ENCODE peak calls at places on chromosomes 16 and 17, in five cellular contexts. L, C, U, M and Y are unnamed samples.

GRCh38 chr17:63316100-63316499 is 130.0 kb downstream of the CYB561 start:
- DNase-seq in L (no peak), M (no peak), U (no peak), C (peak), Y (no peak)

GRCh38 chr17:39814497-39814896 is 49.6 kb downstream of the IKZF3 start:
- DNase-seq in L (no peak), C (no peak), U (no peak), M (no peak), Y (no peak)

GRCh38 chr16:81004646-81005353 is 1.9 kb downstream of the CMC2 start:
- DNase-seq in M (no peak), U (peak), L (no peak), C (peak), Y (no peak)

GRCh38 chr16:88453621-88454314 is 688 bp downstream of the ZFPM1 start:
- DNase-seq in L (no peak), U (no peak), C (no peak), M (no peak), Y (no peak)

GRCh38 chr17:57935833-57936807 is 19.1 kb downstream of the CUEDC1 start:
- DNase-seq in M (no peak), C (peak), U (peak), L (peak), Y (no peak)

GRCh38 chr17:44004761-44005526 is 522 bp downstream of the NAGS start:
- DNase-seq in L (peak), C (no peak), U (no peak), M (no peak), Y (peak)

GRCh38 chr17:77801545-77802332 is 156.8 kb upstream of the TNRC6C start:
- DNase-seq in U (no peak), C (no peak), M (no peak), L (no peak), Y (no peak)

GRCh38 chr16:29290631-29291247 is 115.8 kb downstream of the NPIPB11 start:
- DNase-seq in U (peak), C (peak), M (peak), L (peak), Y (peak)

GRCh38 chr17:68349157-68349556 is 57.9 kb downstream of the ARSG start:
- DNase-seq in C (no peak), L (no peak), U (no peak), M (no peak), Y (no peak)

GRCh38 chr16:27781195-27781524 is 231.2 kb downstream of the KATNIP start:
- DNase-seq in M (peak), C (no peak), U (no peak), L (no peak), Y (no peak)

GRCh38 chr17:17285951-17286350 is 4.9 kb upstream of the COPS3 start:
- DNase-seq in M (no peak), L (no peak), C (no peak), U (no peak), Y (no peak)

GRCh38 chr16:12804395-12804794 is 708 bp upstream of the CPPED1 start:
- DNase-seq in U (no peak), M (no peak), L (no peak), C (no peak), Y (no peak)

GRCh38 chr17:80414508-80414802 is 512 bp upstream of the ENDOV start:
- DNase-seq in L (no peak), C (no peak), U (no peak), M (no peak), Y (no peak)
- TF ChIP-seq CTCF in L (no peak), C (no peak), U (no peak), M (no peak), Y (no peak)

GRCh38 chr17:19363114-19363438 is 553 bp upstream of the B9D1 start:
- DNase-seq in M (no peak), U (no peak), L (no peak), C (no peak), Y (no peak)
- TF ChIP-seq CTCF in M (no peak), U (peak), L (no peak), C (no peak), Y (no peak)

GRCh38 chr16:17304814-17305169 is 166.0 kb downstream of the XYLT1 start:
- DNase-seq in U (no peak), M (no peak), L (peak), C (peak), Y (no peak)
- TF ChIP-seq CTCF in U (no peak), M (no peak), L (no peak), C (peak), Y (no peak)

GRCh38 chr17:11031787-11032186 is 193.9 kb upstream of the PIRT start:
- DNase-seq in M (no peak), L (no peak), U (no peak), C (no peak), Y (no peak)
- TF ChIP-seq CTCF in M (no peak), L (no peak), U (peak), C (no peak), Y (no peak)

GRCh38 chr17:33779399-33779697 is 475.7 kb upstream of the CCL2 start:
- DNase-seq in C (no peak), L (no peak), U (no peak), M (no peak), Y (no peak)
- TF ChIP-seq CTCF in C (no peak), L (no peak), U (peak), M (no peak), Y (peak)

GRCh38 chr16:1089822-1090619 is 6.0 kb downstream of the C1QTNF8 start:
- DNase-seq in C (no peak), L (peak), M (no peak), U (no peak), Y (no peak)
- TF ChIP-seq CTCF in C (no peak), L (no peak), M (no peak), U (no peak), Y (no peak)

DNA sequence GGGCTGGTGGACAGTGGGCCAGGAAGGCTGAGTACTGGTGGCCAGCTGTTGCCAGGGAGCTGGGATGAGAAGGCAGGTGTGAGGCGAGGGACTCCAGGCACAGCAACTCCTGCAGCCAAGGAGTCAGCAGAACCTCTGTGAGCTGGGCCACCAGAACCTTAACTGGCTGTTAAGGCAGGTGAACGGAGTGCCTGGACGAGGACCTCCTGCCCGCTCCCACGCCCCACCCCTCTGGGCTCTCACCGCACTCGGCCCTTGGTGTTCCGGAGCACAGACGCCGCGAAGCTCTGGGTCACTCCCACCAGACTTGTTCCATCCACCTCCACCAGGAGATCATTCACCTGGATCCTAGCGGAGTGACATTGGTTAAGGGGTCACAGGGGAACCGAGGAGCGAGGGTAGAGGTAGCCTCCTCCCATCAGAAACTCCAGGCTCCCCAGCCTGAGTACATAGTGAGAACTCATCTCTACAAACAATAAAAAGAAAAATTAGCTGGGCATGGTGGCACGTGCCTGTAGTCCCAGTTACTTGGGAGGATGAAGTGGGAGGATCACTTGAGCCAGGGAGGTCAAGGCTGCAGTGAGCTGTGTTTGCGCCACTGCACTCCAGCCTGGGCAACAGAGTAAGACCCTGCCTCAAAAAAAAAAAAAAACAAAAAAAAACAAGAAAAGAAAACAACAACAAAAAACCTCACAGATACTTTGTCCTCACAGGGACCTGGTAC is 9.3 kb downstream of the PPP1R9B start:
- DNase-seq in U (no peak), M (no peak), C (no peak), L (no peak), Y (no peak)
- TF ChIP-seq CTCF in U (no peak), M (no peak), C (no peak), L (no peak), Y (no peak)

GRCh38 chr17:76796081-76796480 is 58.2 kb downstream of the MFSD11 start:
- DNase-seq in M (no peak), C (no peak), U (no peak), L (no peak), Y (no peak)

GRCh38 chr17:76792348-76792747 is 54.4 kb downstream of the MFSD11 start:
- DNase-seq in C (no peak), U (no peak), M (no peak), L (no peak), Y (no peak)

GRCh38 chr17:76797441-76797840 is 59.5 kb downstream of the MFSD11 start:
- DNase-seq in U (no peak), M (no peak), L (no peak), C (no peak), Y (no peak)

GRCh38 chr17:76791053-76791980 is 53.4 kb downstream of the MFSD11 start:
- DNase-seq in U (no peak), C (peak), L (peak), M (no peak), Y (no peak)

GRCh38 chr17:76793775-76794174 is 55.9 kb downstream of the MFSD11 start:
- DNase-seq in L (no peak), M (no peak), U (peak), C (peak), Y (no peak)
- TF ChIP-seq CTCF in L (no peak), M (no peak), U (peak), C (peak), Y (no peak)

GRCh38 chr17:51546114-51546513 is 285.8 kb downstream of the UTP18 start:
- DNase-seq in U (no peak), L (no peak), C (no peak), M (no peak), Y (no peak)

GRCh38 chr17:51537996-51538550 is 277.7 kb downstream of the UTP18 start:
- DNase-seq in L (no peak), U (no peak), M (no peak), C (no peak), Y (no peak)

GRCh38 chr17:51536627-51537026 is 276.3 kb downstream of the UTP18 start:
- DNase-seq in U (no peak), L (no peak), C (no peak), M (no peak), Y (no peak)

GRCh38 chr17:51541215-51541614 is 280.9 kb downstream of the UTP18 start:
- DNase-seq in U (no peak), L (no peak), C (no peak), M (no peak), Y (no peak)

GRCh38 chr17:51540151-51540550 is 279.8 kb downstream of the UTP18 start:
- DNase-seq in L (no peak), C (no peak), M (no peak), U (no peak), Y (no peak)
- TF ChIP-seq CTCF in L (no peak), C (no peak), M (no peak), U (no peak), Y (no peak)

DNA sequence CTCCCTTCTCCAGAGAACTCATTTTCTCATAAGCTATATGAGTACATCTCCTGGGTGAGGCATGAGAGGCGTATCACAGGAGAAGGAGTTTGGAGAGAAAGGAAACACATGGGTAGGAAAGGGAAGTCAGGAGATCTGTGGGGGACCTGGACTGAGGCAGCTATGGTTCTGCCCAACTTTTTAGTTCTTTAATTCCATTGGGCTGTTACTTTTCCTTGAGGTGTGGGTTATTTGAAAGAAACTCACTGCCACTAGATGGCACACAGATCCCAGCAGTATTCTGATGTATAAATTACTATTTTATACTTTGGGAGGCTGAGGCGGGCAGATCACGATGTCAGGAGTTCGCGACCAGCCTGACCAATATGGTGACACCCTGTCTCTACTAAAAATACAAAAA is 63.6 kb downstream of the NUP93 start:
- DNase-seq in M (no peak), C (peak), U (peak), L (no peak), Y (no peak)
- TF ChIP-seq CTCF in M (no peak), C (peak), U (peak), L (no peak), Y (peak)